ENCODE peak calls at places on chromosomes 4 and X, in nine cellular contexts. One of them, this sample, is unnamed.

GRCh38 chr4:1012031-1012739 is 759 bp downstream of the FGFRL1 start:
- DNase-seq in fibroblast of lung: peak
- DNase-seq in fibroblast of pulmonary artery: no peak
- DNase-seq in epithelial cell of esophagus: peak
- DNase-seq in uterus: peak
- DNase-seq in fibroblast of mammary gland: no peak
- DNase-seq in left ventricle myocardium inferior: no peak
- DNase-seq in A549: no peak
- DNase-seq in tibial nerve: peak
- DNase-seq in this sample: no peak

GRCh38 chr4:71941001-71941400 is 90.8 kb upstream of the NPFFR2 start:
- DNase-seq in tibial nerve: no peak
- DNase-seq in A549: no peak
- DNase-seq in left ventricle myocardium inferior: no peak
- DNase-seq in fibroblast of mammary gland: peak
- DNase-seq in fibroblast of pulmonary artery: peak
- DNase-seq in uterus: no peak
- DNase-seq in epithelial cell of esophagus: peak
- DNase-seq in fibroblast of lung: peak
- DNase-seq in this sample: peak

GRCh38 chr4:126727461-126727860 is 905.3 kb upstream of the INTU start:
- DNase-seq in fibroblast of mammary gland: peak
- DNase-seq in uterus: no peak
- DNase-seq in fibroblast of lung: peak
- DNase-seq in tibial nerve: no peak
- DNase-seq in epithelial cell of esophagus: peak
- DNase-seq in fibroblast of pulmonary artery: peak
- DNase-seq in A549: no peak
- DNase-seq in left ventricle myocardium inferior: no peak
- DNase-seq in this sample: no peak

GRCh38 chrX:147550217-147550616 is 361.5 kb upstream of the FMR1 start:
- DNase-seq in fibroblast of pulmonary artery: no peak
- DNase-seq in tibial nerve: no peak
- DNase-seq in fibroblast of lung: no peak
- DNase-seq in uterus: no peak
- DNase-seq in A549: no peak
- DNase-seq in left ventricle myocardium inferior: no peak
- DNase-seq in epithelial cell of esophagus: peak
- DNase-seq in fibroblast of mammary gland: no peak
- DNase-seq in this sample: peak

GRCh38 chrX:154374361-154375155 is at the start of gene FLNA:
- DNase-seq in A549: no peak
- DNase-seq in fibroblast of pulmonary artery: no peak
- DNase-seq in fibroblast of mammary gland: no peak
- DNase-seq in left ventricle myocardium inferior: peak
- DNase-seq in tibial nerve: no peak
- DNase-seq in epithelial cell of esophagus: peak
- DNase-seq in fibroblast of lung: peak
- DNase-seq in uterus: peak
- DNase-seq in this sample: peak

GRCh38 chr4:4182835-4183568 is 43.7 kb downstream of the OTOP1 start:
- DNase-seq in left ventricle myocardium inferior: no peak
- DNase-seq in tibial nerve: no peak
- DNase-seq in uterus: no peak
- DNase-seq in fibroblast of lung: no peak
- DNase-seq in fibroblast of pulmonary artery: peak
- DNase-seq in fibroblast of mammary gland: peak
- DNase-seq in epithelial cell of esophagus: no peak
- DNase-seq in A549: peak
- DNase-seq in this sample: peak

GRCh38 chrX:51568586-51568985 is 50.1 kb downstream of the CENPVL3 start:
- DNase-seq in left ventricle myocardium inferior: no peak
- DNase-seq in fibroblast of pulmonary artery: peak
- DNase-seq in epithelial cell of esophagus: peak
- DNase-seq in tibial nerve: no peak
- DNase-seq in fibroblast of lung: peak
- DNase-seq in A549: no peak
- DNase-seq in fibroblast of mammary gland: peak
- DNase-seq in uterus: no peak
- DNase-seq in this sample: no peak

GRCh38 chrX:131675596-131676194 is 131.8 kb downstream of the OR13H1 start:
- DNase-seq in fibroblast of lung: peak
- DNase-seq in fibroblast of mammary gland: peak
- DNase-seq in epithelial cell of esophagus: peak
- DNase-seq in tibial nerve: no peak
- DNase-seq in A549: peak
- DNase-seq in left ventricle myocardium inferior: no peak
- DNase-seq in fibroblast of pulmonary artery: peak
- DNase-seq in uterus: no peak
- DNase-seq in this sample: peak

GRCh38 chr4:161555689-161556660 is 607.8 kb downstream of the FSTL5 start:
- DNase-seq in fibroblast of pulmonary artery: peak
- DNase-seq in left ventricle myocardium inferior: no peak
- DNase-seq in epithelial cell of esophagus: peak
- DNase-seq in fibroblast of lung: peak
- DNase-seq in tibial nerve: no peak
- DNase-seq in uterus: no peak
- DNase-seq in A549: no peak
- DNase-seq in fibroblast of mammary gland: peak
- DNase-seq in this sample: peak

GRCh38 chr4:66567551-66567950 is 897.3 kb upstream of the EPHA5 start:
- DNase-seq in epithelial cell of esophagus: peak
- DNase-seq in fibroblast of mammary gland: no peak
- DNase-seq in left ventricle myocardium inferior: no peak
- DNase-seq in fibroblast of lung: no peak
- DNase-seq in uterus: no peak
- DNase-seq in A549: no peak
- DNase-seq in fibroblast of pulmonary artery: no peak
- DNase-seq in tibial nerve: no peak
- DNase-seq in this sample: no peak

GRCh38 chr4:27703771-27704170 is 843.1 kb downstream of the STIM2 start:
- DNase-seq in fibroblast of pulmonary artery: peak
- DNase-seq in tibial nerve: no peak
- DNase-seq in fibroblast of lung: no peak
- DNase-seq in epithelial cell of esophagus: no peak
- DNase-seq in uterus: no peak
- DNase-seq in fibroblast of mammary gland: no peak
- DNase-seq in left ventricle myocardium inferior: no peak
- DNase-seq in A549: no peak
- DNase-seq in this sample: no peak

GRCh38 chr4:968621-969394 is 4.6 kb downstream of the DGKQ start:
- DNase-seq in fibroblast of lung: no peak
- DNase-seq in A549: no peak
- DNase-seq in uterus: no peak
- DNase-seq in epithelial cell of esophagus: no peak
- DNase-seq in fibroblast of pulmonary artery: no peak
- DNase-seq in left ventricle myocardium inferior: no peak
- DNase-seq in tibial nerve: no peak
- DNase-seq in fibroblast of mammary gland: no peak
- DNase-seq in this sample: no peak

GRCh38 chr4:4433941-4434340 is 47.0 kb downstream of the NSG1 start:
- DNase-seq in epithelial cell of esophagus: no peak
- DNase-seq in fibroblast of lung: no peak
- DNase-seq in left ventricle myocardium inferior: no peak
- DNase-seq in uterus: no peak
- DNase-seq in fibroblast of pulmonary artery: no peak
- DNase-seq in A549: no peak
- DNase-seq in fibroblast of mammary gland: no peak
- DNase-seq in tibial nerve: no peak
- DNase-seq in this sample: no peak

GRCh38 chr4:180767330-180767729 is 1475.9 kb upstream of the TENM3 start:
- DNase-seq in fibroblast of mammary gland: no peak
- DNase-seq in fibroblast of pulmonary artery: no peak
- DNase-seq in uterus: no peak
- DNase-seq in tibial nerve: no peak
- DNase-seq in A549: no peak
- DNase-seq in epithelial cell of esophagus: no peak
- DNase-seq in fibroblast of lung: no peak
- DNase-seq in left ventricle myocardium inferior: no peak
- DNase-seq in this sample: no peak

GRCh38 chr4:130486186-130486585 is 1390.2 kb downstream of the C4orf33 start:
- DNase-seq in A549: no peak
- DNase-seq in fibroblast of mammary gland: peak
- DNase-seq in fibroblast of pulmonary artery: peak
- DNase-seq in tibial nerve: no peak
- DNase-seq in fibroblast of lung: peak
- DNase-seq in uterus: no peak
- DNase-seq in left ventricle myocardium inferior: no peak
- DNase-seq in epithelial cell of esophagus: peak
- DNase-seq in this sample: no peak

GRCh38 chr4:8350326-8350725 is 80.8 kb downstream of the HTRA3 start:
- DNase-seq in uterus: no peak
- DNase-seq in fibroblast of lung: no peak
- DNase-seq in A549: no peak
- DNase-seq in epithelial cell of esophagus: no peak
- DNase-seq in fibroblast of mammary gland: no peak
- DNase-seq in tibial nerve: no peak
- DNase-seq in fibroblast of pulmonary artery: no peak
- DNase-seq in left ventricle myocardium inferior: no peak
- DNase-seq in this sample: no peak

GRCh38 chr4:140156529-140157171 is 2.7 kb upstream of the MAML3 start:
- DNase-seq in A549: no peak
- DNase-seq in tibial nerve: no peak
- DNase-seq in fibroblast of lung: no peak
- DNase-seq in left ventricle myocardium inferior: no peak
- DNase-seq in fibroblast of mammary gland: no peak
- DNase-seq in epithelial cell of esophagus: no peak
- DNase-seq in fibroblast of pulmonary artery: no peak
- DNase-seq in uterus: no peak
- DNase-seq in this sample: peak

GRCh38 chr4:185128272-185129119 is 14.6 kb upstream of the SLC25A4 start:
- DNase-seq in fibroblast of mammary gland: no peak
- DNase-seq in tibial nerve: no peak
- DNase-seq in left ventricle myocardium inferior: peak
- DNase-seq in fibroblast of lung: peak
- DNase-seq in A549: peak
- DNase-seq in fibroblast of pulmonary artery: peak
- DNase-seq in uterus: peak
- DNase-seq in epithelial cell of esophagus: peak
- DNase-seq in this sample: no peak

GRCh38 chrX:104565791-104566687 is at the start of gene IL1RAPL2:
- DNase-seq in fibroblast of mammary gland: peak
- DNase-seq in A549: peak
- DNase-seq in left ventricle myocardium inferior: no peak
- DNase-seq in uterus: no peak
- DNase-seq in epithelial cell of esophagus: peak
- DNase-seq in tibial nerve: no peak
- DNase-seq in fibroblast of lung: peak
- DNase-seq in fibroblast of pulmonary artery: peak
- DNase-seq in this sample: peak
- H3K4me3 ChIP-seq in fibroblast of mammary gland: no peak
- H3K4me3 ChIP-seq in A549: peak
- H3K4me3 ChIP-seq in left ventricle myocardium inferior: peak
- H3K4me3 ChIP-seq in uterus: no peak
- H3K4me3 ChIP-seq in epithelial cell of esophagus: peak
- H3K4me3 ChIP-seq in tibial nerve: peak
- H3K4me3 ChIP-seq in fibroblast of lung: no peak
- H3K4me3 ChIP-seq in fibroblast of pulmonary artery: no peak
- H3K4me3 ChIP-seq in this sample: no peak

DNA sequence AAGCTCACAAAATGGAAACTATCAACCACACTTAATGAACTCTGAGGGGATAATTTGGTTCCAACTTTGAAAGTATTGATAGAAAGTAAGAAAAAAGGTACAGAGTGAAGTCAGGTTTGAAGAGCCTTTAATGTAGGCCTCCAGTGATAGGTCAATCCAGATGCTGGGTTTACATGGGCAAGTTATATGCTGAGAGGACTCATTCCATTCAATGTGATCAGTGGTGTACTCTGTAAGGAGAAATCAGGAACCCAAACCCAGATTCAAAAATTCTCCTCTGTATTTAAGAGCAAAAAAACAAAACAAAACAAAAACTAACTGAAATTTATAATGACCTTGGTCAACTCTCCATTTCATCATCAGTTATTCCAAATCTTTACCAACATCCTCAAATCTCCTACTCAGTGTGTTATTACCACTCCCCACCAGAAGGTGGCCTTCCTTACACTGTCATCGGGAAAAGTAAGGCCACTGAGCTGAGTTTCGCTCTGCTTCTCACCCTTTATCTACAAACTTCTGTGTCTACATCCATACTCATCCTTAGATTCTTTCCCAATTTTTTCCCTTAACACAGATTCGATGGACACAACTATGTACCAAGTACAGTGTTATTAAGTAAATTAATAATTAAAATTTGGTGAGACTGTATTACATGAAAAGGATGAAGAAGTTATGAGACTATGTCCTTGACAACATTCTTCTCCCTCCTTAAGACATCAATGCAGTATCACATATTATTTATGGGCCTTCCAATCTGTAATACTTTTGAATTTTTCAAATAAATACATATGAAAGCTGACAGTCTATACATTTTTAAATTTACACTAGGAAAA is 88.3 kb downstream of the ZAR1 start:
- DNase-seq in tibial nerve: peak
- DNase-seq in fibroblast of lung: peak
- DNase-seq in fibroblast of pulmonary artery: peak
- DNase-seq in fibroblast of mammary gland: peak
- DNase-seq in uterus: peak
- DNase-seq in A549: peak
- DNase-seq in left ventricle myocardium inferior: no peak
- DNase-seq in epithelial cell of esophagus: peak
- DNase-seq in this sample: peak
- TF ChIP-seq CTCF in tibial nerve: peak
- TF ChIP-seq CTCF in fibroblast of lung: peak
- TF ChIP-seq CTCF in fibroblast of pulmonary artery: peak
- TF ChIP-seq CTCF in fibroblast of mammary gland: peak
- TF ChIP-seq CTCF in uterus: peak
- TF ChIP-seq CTCF in A549: peak
- TF ChIP-seq CTCF in left ventricle myocardium inferior: peak
- TF ChIP-seq CTCF in epithelial cell of esophagus: peak
- TF ChIP-seq CTCF in this sample: peak

DNA sequence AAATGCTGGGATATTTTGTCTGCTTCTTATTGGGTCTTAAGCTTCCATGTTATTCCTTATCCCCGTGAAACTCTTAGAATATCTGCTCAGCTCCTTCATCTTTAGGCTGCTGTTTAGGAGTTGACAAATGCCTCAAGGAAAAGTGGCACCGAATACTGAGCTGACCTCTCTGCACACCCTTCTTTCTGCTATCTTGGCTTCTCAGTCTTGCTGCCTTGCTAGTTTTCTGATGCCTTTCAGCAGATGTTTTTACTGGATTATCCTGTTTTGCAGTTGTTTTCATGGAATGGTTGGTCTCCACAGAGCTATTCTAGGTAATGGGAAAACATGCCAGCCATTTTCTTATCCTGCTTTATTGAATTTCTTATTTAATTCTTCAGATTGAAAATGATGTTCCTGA is 86.3 kb downstream of the GYPE start:
- DNase-seq in tibial nerve: no peak
- DNase-seq in uterus: no peak
- DNase-seq in fibroblast of mammary gland: no peak
- DNase-seq in A549: no peak
- DNase-seq in left ventricle myocardium inferior: no peak
- DNase-seq in fibroblast of pulmonary artery: no peak
- DNase-seq in epithelial cell of esophagus: no peak
- DNase-seq in fibroblast of lung: no peak
- DNase-seq in this sample: no peak
- H3K4me3 ChIP-seq in tibial nerve: no peak
- H3K4me3 ChIP-seq in uterus: no peak
- H3K4me3 ChIP-seq in fibroblast of mammary gland: no peak
- H3K4me3 ChIP-seq in A549: no peak
- H3K4me3 ChIP-seq in left ventricle myocardium inferior: no peak
- H3K4me3 ChIP-seq in fibroblast of pulmonary artery: no peak
- H3K4me3 ChIP-seq in epithelial cell of esophagus: no peak
- H3K4me3 ChIP-seq in fibroblast of lung: no peak
- H3K4me3 ChIP-seq in this sample: no peak

GRCh38 chrX:12970691-12971202 is 4.2 kb upstream of the TMSB4X start:
- DNase-seq in fibroblast of pulmonary artery: peak
- DNase-seq in epithelial cell of esophagus: no peak
- DNase-seq in fibroblast of mammary gland: peak
- DNase-seq in tibial nerve: no peak
- DNase-seq in fibroblast of lung: peak
- DNase-seq in uterus: peak
- DNase-seq in A549: no peak
- DNase-seq in left ventricle myocardium inferior: no peak
- DNase-seq in this sample: peak
- TF ChIP-seq CTCF in fibroblast of pulmonary artery: peak
- TF ChIP-seq CTCF in epithelial cell of esophagus: peak
- TF ChIP-seq CTCF in fibroblast of mammary gland: peak
- TF ChIP-seq CTCF in tibial nerve: peak
- TF ChIP-seq CTCF in fibroblast of lung: peak
- TF ChIP-seq CTCF in uterus: peak
- TF ChIP-seq CTCF in A549: peak
- TF ChIP-seq CTCF in left ventricle myocardium inferior: peak
- TF ChIP-seq CTCF in this sample: peak